ENCODE peak calls at places on chromosome 13, in nine cellular contexts. Y is NCI-H2081; I is astrocyte; M is activated naive CD4-positive, alpha-beta T cell treated with anti-CD3 and anti-CD28 coated beads for 36 hours; B is hippocampal formation; U is lower lobe of right lung; F is NK-92 treated with Interleukin-12 subunit alpha and Interleukin-12 subunit beta, amount 100 ng/mL, for 24 hours; P is COR-L47; D is stimulated activated CD8-positive, alpha-beta memory T cell treated with anti-CD3 and anti-CD28 coated beads, Interleukin-7, amount 100 ng/mL, for 4 hours. K is an unnamed sample.

GRCh38 chr13:111177081-111177711 is 62.1 kb downstream of the ARHGEF7 start:
- DNase-seq in Y (peak), I (peak), M (peak), B (peak), U (peak), F (no peak), P (no peak), D (no peak), K (peak)

GRCh38 chr13:106145997-106146864 is 389.2 kb downstream of the EFNB2 start:
- DNase-seq in Y (no peak), I (no peak), M (no peak), B (no peak), U (no peak), F (no peak), P (no peak), D (no peak), K (no peak)

GRCh38 chr13:47908200-47908902 is 92.7 kb downstream of the SUCLA2 start:
- DNase-seq in Y (no peak), I (peak), M (no peak), B (no peak), U (no peak), F (no peak), P (no peak), D (no peak), K (peak)

GRCh38 chr13:32199168-32199567 is 116.0 kb downstream of the ZAR1L start:
- DNase-seq in Y (no peak), I (no peak), M (no peak), B (no peak), U (no peak), F (no peak), P (no peak), D (no peak), K (no peak)

GRCh38 chr13:114264886-114265611 is 16.4 kb upstream of the UPF3A start:
- DNase-seq in Y (no peak), I (peak), M (no peak), B (no peak), U (no peak), F (no peak), P (no peak), D (no peak), K (no peak)

GRCh38 chr13:34356686-34357434 is 538.9 kb downstream of the RFC3 start:
- DNase-seq in Y (no peak), I (no peak), M (no peak), B (no peak), U (no peak), F (no peak), P (no peak), D (no peak), K (no peak)

GRCh38 chr13:29924482-29924884 is 74.1 kb upstream of the UBL3 start:
- DNase-seq in Y (no peak), I (peak), M (no peak), B (no peak), U (no peak), F (no peak), P (no peak), D (no peak), K (peak)

GRCh38 chr13:27869436-27870090 is 50.2 kb upstream of the PDX1 start:
- DNase-seq in Y (no peak), I (no peak), M (no peak), B (no peak), U (no peak), F (no peak), P (no peak), D (no peak), K (no peak)

GRCh38 chr13:42395066-42395821 is 123.3 kb downstream of the AKAP11 start:
- DNase-seq in Y (no peak), I (no peak), M (peak), B (no peak), U (no peak), F (no peak), P (no peak), D (no peak), K (no peak)

GRCh38 chr13:111414341-111414740 is 93.9 kb downstream of the TEX29 start:
- DNase-seq in Y (no peak), I (no peak), M (no peak), B (no peak), U (no peak), F (no peak), P (no peak), D (no peak), K (no peak)

GRCh38 chr13:28501547-28501946 is 6.6 kb upstream of the FLT1 start:
- DNase-seq in Y (no peak), I (no peak), M (no peak), B (no peak), U (no peak), F (no peak), P (no peak), D (no peak), K (no peak)

GRCh38 chr13:50589139-50589538 is 254.4 kb downstream of the DLEU7 start:
- DNase-seq in Y (no peak), I (peak), M (no peak), B (no peak), U (no peak), F (no peak), P (no peak), D (no peak), K (peak)

GRCh38 chr13:48353590-48353989 is 50.0 kb downstream of the RB1 start:
- DNase-seq in Y (no peak), I (no peak), M (no peak), B (no peak), U (no peak), F (no peak), P (no peak), D (no peak), K (no peak)

GRCh38 chr13:93098972-93099371 is 127.6 kb upstream of the GPC6 start:
- DNase-seq in Y (no peak), I (no peak), M (no peak), B (no peak), U (no peak), F (no peak), P (no peak), D (no peak), K (no peak)

GRCh38 chr13:48817166-48817802 is 158.4 kb upstream of the FNDC3A start:
- DNase-seq in Y (no peak), I (no peak), M (no peak), B (no peak), U (no peak), F (no peak), P (no peak), D (no peak), K (no peak)

GRCh38 chr13:42320375-42320787 is 48.4 kb downstream of the AKAP11 start:
- DNase-seq in Y (no peak), I (no peak), M (no peak), B (no peak), U (no peak), F (no peak), P (no peak), D (no peak), K (no peak)

GRCh38 chr13:73967397-73968165 is 166.6 kb downstream of the KLF12 start:
- DNase-seq in Y (no peak), I (no peak), M (no peak), B (no peak), U (no peak), F (no peak), P (no peak), D (no peak), K (no peak)

GRCh38 chr13:45943965-45944364 is 92.4 kb upstream of the SIAH3 start:
- DNase-seq in Y (no peak), I (peak), M (no peak), B (no peak), U (no peak), F (no peak), P (no peak), D (no peak), K (peak)

GRCh38 chr13:42355118-42355840 is 83.3 kb downstream of the AKAP11 start:
- DNase-seq in Y (no peak), I (no peak), M (peak), B (no peak), U (no peak), F (no peak), P (no peak), D (peak), K (no peak)

GRCh38 chr13:70128098-70128497 is 19.8 kb upstream of the KLHL1 start:
- DNase-seq in Y (no peak), I (no peak), M (no peak), B (no peak), U (no peak), F (no peak), P (no peak), D (no peak), K (no peak)

GRCh38 chr13:59409211-59409610 is 754.5 kb downstream of the DIAPH3 start:
- DNase-seq in Y (peak), I (peak), M (no peak), B (no peak), U (no peak), F (no peak), P (peak), D (no peak), K (peak)

GRCh38 chr13:97191143-97191542 is 31.0 kb upstream of the MBNL2 start:
- DNase-seq in Y (no peak), I (no peak), M (no peak), B (no peak), U (no peak), F (no peak), P (no peak), D (no peak), K (no peak)

GRCh38 chr13:32045537-32045936 is 14.0 kb downstream of the FRY start:
- DNase-seq in Y (no peak), I (no peak), M (no peak), B (no peak), U (no peak), F (no peak), P (no peak), D (no peak), K (no peak)

GRCh38 chr13:30466358-30466714 is 600 bp upstream of the HMGB1 start:
- DNase-seq in Y (no peak), I (peak), M (peak), B (no peak), U (no peak), F (peak), P (no peak), D (no peak), K (no peak)

GRCh38 chr13:37131092-37131491 is 25.6 kb upstream of the CSNK1A1L start:
- DNase-seq in Y (no peak), I (no peak), M (no peak), B (no peak), U (no peak), F (no peak), P (no peak), D (no peak), K (peak)

GRCh38 chr13:43123856-43124255 is 100.5 kb downstream of the DNAJC15 start:
- DNase-seq in Y (no peak), I (no peak), M (no peak), B (no peak), U (no peak), F (no peak), P (no peak), D (no peak), K (no peak)

GRCh38 chr13:99323488-99323887 is 16.3 kb upstream of the GPR183 start:
- DNase-seq in Y (no peak), I (peak), M (no peak), B (no peak), U (no peak), F (no peak), P (no peak), D (no peak), K (no peak)

GRCh38 chr13:45511310-45512147 is 46.8 kb downstream of the COG3 start:
- DNase-seq in Y (peak), I (peak), M (peak), B (no peak), U (no peak), F (no peak), P (peak), D (no peak), K (peak)